ENCODE peak calls at places on chromosome 17, in eight cellular contexts. One of them, this sample, is unnamed.

GRCh38 chr17:8857919-8858318 is 9.6 kb downstream of the PIK3R6 start:
- DNase-seq in A549: no peak
- DNase-seq in adrenal gland: no peak
- DNase-seq in lower leg skin: no peak
- DNase-seq in esophagus muscularis mucosa: no peak
- DNase-seq in transverse colon: no peak
- DNase-seq in dorsolateral prefrontal cortex: no peak
- DNase-seq in kidney: no peak
- DNase-seq in this sample: peak; percentile 17

GRCh38 chr17:56222255-56222654 is 69.0 kb downstream of the ANKFN1 start:
- DNase-seq in A549: no peak
- DNase-seq in adrenal gland: no peak
- DNase-seq in lower leg skin: no peak
- DNase-seq in esophagus muscularis mucosa: no peak
- DNase-seq in transverse colon: no peak
- DNase-seq in dorsolateral prefrontal cortex: no peak
- DNase-seq in kidney: no peak
- DNase-seq in this sample: no peak

GRCh38 chr17:44279586-44280344 is 11.8 kb upstream of the SLC4A1 start:
- DNase-seq in A549: peak; percentile 51
- DNase-seq in adrenal gland: peak; percentile 86
- DNase-seq in lower leg skin: no peak
- DNase-seq in esophagus muscularis mucosa: no peak
- DNase-seq in transverse colon: peak; percentile 80
- DNase-seq in dorsolateral prefrontal cortex: peak; percentile 59
- DNase-seq in kidney: peak; percentile 92
- DNase-seq in this sample: peak; percentile 43

GRCh38 chr17:21214777-21215541 is 998 bp upstream of the TMEM11 start:
- DNase-seq in A549: no peak
- DNase-seq in adrenal gland: peak; percentile 38
- DNase-seq in lower leg skin: peak; percentile 89
- DNase-seq in esophagus muscularis mucosa: no peak
- DNase-seq in transverse colon: no peak
- DNase-seq in dorsolateral prefrontal cortex: no peak
- DNase-seq in kidney: no peak
- DNase-seq in this sample: no peak

GRCh38 chr17:16285646-16286008 is 67.6 kb downstream of the CENPV start:
- DNase-seq in A549: no peak
- DNase-seq in adrenal gland: no peak
- DNase-seq in lower leg skin: no peak
- DNase-seq in esophagus muscularis mucosa: no peak
- DNase-seq in transverse colon: no peak
- DNase-seq in dorsolateral prefrontal cortex: no peak
- DNase-seq in kidney: no peak
- DNase-seq in this sample: no peak

GRCh38 chr17:6708357-6708961 is 4.7 kb downstream of the SLC13A5 start:
- DNase-seq in A549: no peak
- DNase-seq in adrenal gland: no peak
- DNase-seq in lower leg skin: peak; percentile 37
- DNase-seq in esophagus muscularis mucosa: no peak
- DNase-seq in transverse colon: no peak
- DNase-seq in dorsolateral prefrontal cortex: no peak
- DNase-seq in kidney: no peak
- DNase-seq in this sample: no peak

GRCh38 chr17:81650951-81651350 is 5.4 kb downstream of the PDE6G start:
- DNase-seq in A549: no peak
- DNase-seq in adrenal gland: no peak
- DNase-seq in lower leg skin: no peak
- DNase-seq in esophagus muscularis mucosa: no peak
- DNase-seq in transverse colon: no peak
- DNase-seq in dorsolateral prefrontal cortex: no peak
- DNase-seq in kidney: no peak
- DNase-seq in this sample: no peak

GRCh38 chr17:53193044-53193443 is 629.7 kb upstream of the KIF2B start:
- DNase-seq in A549: no peak
- DNase-seq in adrenal gland: no peak
- DNase-seq in lower leg skin: no peak
- DNase-seq in esophagus muscularis mucosa: no peak
- DNase-seq in transverse colon: no peak
- DNase-seq in dorsolateral prefrontal cortex: no peak
- DNase-seq in kidney: no peak
- DNase-seq in this sample: no peak

GRCh38 chr17:41452276-41452675 is 11.5 kb upstream of the KRT38 start:
- DNase-seq in A549: no peak
- DNase-seq in adrenal gland: no peak
- DNase-seq in lower leg skin: no peak
- DNase-seq in esophagus muscularis mucosa: no peak
- DNase-seq in transverse colon: no peak
- DNase-seq in dorsolateral prefrontal cortex: no peak
- DNase-seq in kidney: no peak
- DNase-seq in this sample: no peak

GRCh38 chr17:62652251-62653001 is 25.0 kb downstream of the MRC2 start:
- DNase-seq in A549: no peak
- DNase-seq in adrenal gland: peak; percentile 39
- DNase-seq in lower leg skin: no peak
- DNase-seq in esophagus muscularis mucosa: no peak
- DNase-seq in transverse colon: peak; percentile 46
- DNase-seq in dorsolateral prefrontal cortex: no peak
- DNase-seq in kidney: peak; percentile 93
- DNase-seq in this sample: peak; percentile 14

GRCh38 chr17:2860883-2861282 is 64.6 kb downstream of the RAP1GAP2 start:
- DNase-seq in A549: no peak
- DNase-seq in adrenal gland: no peak
- DNase-seq in lower leg skin: no peak
- DNase-seq in esophagus muscularis mucosa: no peak
- DNase-seq in transverse colon: no peak
- DNase-seq in dorsolateral prefrontal cortex: no peak
- DNase-seq in kidney: no peak
- DNase-seq in this sample: no peak

GRCh38 chr17:29379084-29379811 is 10.9 kb upstream of the TAOK1 start:
- DNase-seq in A549: no peak
- DNase-seq in adrenal gland: no peak
- DNase-seq in lower leg skin: no peak
- DNase-seq in esophagus muscularis mucosa: no peak
- DNase-seq in transverse colon: peak; percentile 25
- DNase-seq in dorsolateral prefrontal cortex: no peak
- DNase-seq in kidney: no peak
- DNase-seq in this sample: peak; percentile 44

GRCh38 chr17:946510-947236 is 32.9 kb downstream of the NXN start:
- DNase-seq in A549: no peak
- DNase-seq in adrenal gland: no peak
- DNase-seq in lower leg skin: no peak
- DNase-seq in esophagus muscularis mucosa: no peak
- DNase-seq in transverse colon: no peak
- DNase-seq in dorsolateral prefrontal cortex: no peak
- DNase-seq in kidney: peak; percentile 52
- DNase-seq in this sample: no peak

GRCh38 chr17:80007009-80007752 is 28.5 kb downstream of the TBC1D16 start:
- DNase-seq in A549: no peak
- DNase-seq in adrenal gland: no peak
- DNase-seq in lower leg skin: no peak
- DNase-seq in esophagus muscularis mucosa: no peak
- DNase-seq in transverse colon: no peak
- DNase-seq in dorsolateral prefrontal cortex: no peak
- DNase-seq in kidney: peak; percentile 77
- DNase-seq in this sample: no peak

GRCh38 chr17:77130521-77130920 is 10.2 kb upstream of the SEC14L1 start:
- DNase-seq in A549: no peak
- DNase-seq in adrenal gland: no peak
- DNase-seq in lower leg skin: no peak
- DNase-seq in esophagus muscularis mucosa: no peak
- DNase-seq in transverse colon: no peak
- DNase-seq in dorsolateral prefrontal cortex: no peak
- DNase-seq in kidney: peak; percentile 8
- DNase-seq in this sample: no peak
- H3K4me3 ChIP-seq in A549: no peak overlapping the region
- H3K4me3 ChIP-seq in adrenal gland: no peak overlapping the region
- H3K4me3 ChIP-seq in lower leg skin: no peak overlapping the region
- H3K4me3 ChIP-seq in esophagus muscularis mucosa: no peak overlapping the region
- H3K4me3 ChIP-seq in transverse colon: no peak overlapping the region
- H3K4me3 ChIP-seq in dorsolateral prefrontal cortex: no peak overlapping the region
- H3K4me3 ChIP-seq in kidney: peak overlapping the region; percentile 27
- H3K4me3 ChIP-seq in this sample: no peak overlapping the region

GRCh38 chr17:39928868-39929651 is 1.5 kb downstream of the LRRC3C start:
- DNase-seq in A549: peak; percentile 62
- DNase-seq in adrenal gland: no peak
- DNase-seq in lower leg skin: no peak
- DNase-seq in esophagus muscularis mucosa: no peak
- DNase-seq in transverse colon: no peak
- DNase-seq in dorsolateral prefrontal cortex: no peak
- DNase-seq in kidney: no peak
- DNase-seq in this sample: peak; percentile 63
- H3K4me3 ChIP-seq in A549: no peak overlapping the region
- H3K4me3 ChIP-seq in adrenal gland: peak overlapping the region; percentile 68
- H3K4me3 ChIP-seq in lower leg skin: no peak overlapping the region
- H3K4me3 ChIP-seq in esophagus muscularis mucosa: no peak overlapping the region
- H3K4me3 ChIP-seq in transverse colon: no peak overlapping the region
- H3K4me3 ChIP-seq in dorsolateral prefrontal cortex: peak overlapping the region; percentile 79
- H3K4me3 ChIP-seq in kidney: peak overlapping the region; percentile 87
- H3K4me3 ChIP-seq in this sample: no peak overlapping the region

DNA sequence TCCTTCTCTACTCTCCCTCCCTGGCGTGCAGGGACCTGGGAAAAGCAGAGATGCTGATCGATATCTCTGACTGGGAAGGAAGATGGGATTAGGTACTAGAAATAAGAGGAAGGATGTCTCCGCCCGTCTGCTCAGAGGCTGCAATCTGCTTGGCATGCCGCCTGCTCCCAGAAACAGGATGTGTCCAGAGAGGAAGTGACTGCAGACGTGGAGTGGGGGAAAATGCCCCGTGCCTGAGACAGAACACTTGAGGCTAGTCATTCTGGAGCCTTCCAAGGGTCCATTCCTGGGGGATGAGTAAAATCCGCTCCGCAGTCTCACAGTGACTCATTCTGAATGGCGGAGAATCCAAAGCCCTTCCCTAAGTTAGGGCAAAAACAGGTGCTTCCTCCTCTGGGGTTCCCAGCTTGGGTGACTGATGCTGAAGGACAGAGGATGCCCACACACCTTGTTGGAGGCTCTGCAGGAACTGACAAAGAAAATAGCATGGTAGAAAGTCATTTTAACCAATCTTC is 45.0 kb upstream of the SMURF2 start:
- DNase-seq in A549: peak; percentile 97
- DNase-seq in adrenal gland: peak; percentile 80
- DNase-seq in lower leg skin: peak; percentile 97
- DNase-seq in esophagus muscularis mucosa: peak; percentile 97
- DNase-seq in transverse colon: peak; percentile 89
- DNase-seq in dorsolateral prefrontal cortex: peak; percentile 55
- DNase-seq in kidney: peak; percentile 93
- DNase-seq in this sample: peak; percentile 92
- H3K4me3 ChIP-seq in A549: no peak overlapping the region
- H3K4me3 ChIP-seq in adrenal gland: no peak overlapping the region
- H3K4me3 ChIP-seq in lower leg skin: no peak overlapping the region
- H3K4me3 ChIP-seq in esophagus muscularis mucosa: no peak overlapping the region
- H3K4me3 ChIP-seq in transverse colon: no peak overlapping the region
- H3K4me3 ChIP-seq in dorsolateral prefrontal cortex: no peak overlapping the region
- H3K4me3 ChIP-seq in kidney: peak overlapping the region; percentile 34
- H3K4me3 ChIP-seq in this sample: no peak overlapping the region

DNA sequence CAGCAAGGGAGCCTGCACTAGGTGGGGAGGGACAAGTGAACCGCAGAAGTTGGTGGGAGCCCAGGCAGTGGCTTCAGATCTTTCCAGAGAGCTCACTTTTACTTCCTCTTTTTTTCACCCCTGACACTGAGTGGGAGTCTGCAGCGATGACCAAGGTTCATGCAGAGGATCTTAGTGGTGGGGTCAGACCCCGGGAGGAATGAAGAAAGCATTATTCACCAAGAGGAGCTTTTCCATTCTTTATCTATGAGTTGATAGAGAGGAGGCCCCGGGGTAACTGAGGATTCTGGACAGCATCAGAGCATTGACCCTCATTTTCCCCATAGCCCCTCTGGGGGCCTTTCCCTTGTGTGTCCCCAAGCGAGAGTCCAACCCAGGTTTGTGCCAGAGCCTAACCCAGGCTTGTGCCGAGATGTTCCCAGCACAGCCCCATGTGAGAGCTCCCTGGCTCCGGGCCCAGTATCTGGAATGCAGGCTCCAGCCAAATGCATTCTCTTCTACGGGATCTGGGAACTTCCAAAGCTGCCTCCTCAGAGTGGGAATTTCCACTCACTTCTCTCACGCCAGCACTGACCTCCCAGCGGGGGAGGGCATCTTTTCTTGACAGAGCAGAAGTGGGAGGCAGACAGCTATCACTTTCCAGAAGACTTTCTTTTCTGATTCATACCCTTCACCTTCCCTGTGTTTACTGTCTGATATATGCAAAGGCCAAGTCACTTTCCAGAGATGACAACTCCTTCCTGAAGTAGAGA is 2.8 kb upstream of the CCL2 start:
- DNase-seq in A549: peak; percentile 84
- DNase-seq in adrenal gland: peak; percentile 84
- DNase-seq in lower leg skin: peak; percentile 99
- DNase-seq in esophagus muscularis mucosa: peak; percentile 99
- DNase-seq in transverse colon: peak; percentile 81
- DNase-seq in dorsolateral prefrontal cortex: peak; percentile 81
- DNase-seq in kidney: peak; percentile 98
- DNase-seq in this sample: peak; percentile 12
- H3K4me3 ChIP-seq in A549: no peak overlapping the region
- H3K4me3 ChIP-seq in adrenal gland: no peak overlapping the region
- H3K4me3 ChIP-seq in lower leg skin: no peak overlapping the region
- H3K4me3 ChIP-seq in esophagus muscularis mucosa: no peak overlapping the region
- H3K4me3 ChIP-seq in transverse colon: no peak overlapping the region
- H3K4me3 ChIP-seq in dorsolateral prefrontal cortex: no peak overlapping the region
- H3K4me3 ChIP-seq in kidney: no peak overlapping the region
- H3K4me3 ChIP-seq in this sample: no peak overlapping the region

DNA sequence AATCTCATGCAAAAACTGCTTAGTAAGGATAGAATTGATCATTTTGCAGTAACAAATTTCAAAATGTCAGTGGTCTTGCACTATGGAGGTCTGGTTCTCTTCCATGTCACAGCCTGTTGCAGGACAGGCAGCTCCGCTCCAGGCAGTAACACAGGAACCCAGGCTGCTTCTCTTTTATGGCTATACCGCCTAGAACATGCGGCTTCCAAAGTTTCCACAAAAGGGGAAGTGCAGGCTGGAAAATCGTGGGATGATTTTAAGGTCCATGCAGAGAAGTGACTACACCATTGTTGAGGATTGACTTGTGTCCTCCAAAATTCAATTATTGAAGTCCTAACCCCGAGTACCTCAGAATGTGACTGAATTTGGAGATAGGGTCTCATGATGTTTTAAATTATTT is 279.4 kb upstream of the RPL38 start:
- DNase-seq in A549: no peak
- DNase-seq in adrenal gland: no peak
- DNase-seq in lower leg skin: no peak
- DNase-seq in esophagus muscularis mucosa: no peak
- DNase-seq in transverse colon: no peak
- DNase-seq in dorsolateral prefrontal cortex: no peak
- DNase-seq in kidney: no peak
- DNase-seq in this sample: no peak
- H3K4me3 ChIP-seq in A549: no peak overlapping the region
- H3K4me3 ChIP-seq in adrenal gland: no peak overlapping the region
- H3K4me3 ChIP-seq in lower leg skin: no peak overlapping the region
- H3K4me3 ChIP-seq in esophagus muscularis mucosa: no peak overlapping the region
- H3K4me3 ChIP-seq in transverse colon: no peak overlapping the region
- H3K4me3 ChIP-seq in dorsolateral prefrontal cortex: no peak overlapping the region
- H3K4me3 ChIP-seq in kidney: no peak overlapping the region
- H3K4me3 ChIP-seq in this sample: no peak overlapping the region

GRCh38 chr17:19771971-19772630 is 24.0 kb upstream of the ALDH3A1 start:
- DNase-seq in A549: no peak
- DNase-seq in adrenal gland: no peak
- DNase-seq in lower leg skin: no peak
- DNase-seq in esophagus muscularis mucosa: peak; percentile 87
- DNase-seq in transverse colon: no peak
- DNase-seq in dorsolateral prefrontal cortex: no peak
- DNase-seq in kidney: no peak
- DNase-seq in this sample: no peak
- H3K4me3 ChIP-seq in A549: no peak overlapping the region
- H3K4me3 ChIP-seq in adrenal gland: no peak overlapping the region
- H3K4me3 ChIP-seq in lower leg skin: no peak overlapping the region
- H3K4me3 ChIP-seq in esophagus muscularis mucosa: no peak overlapping the region
- H3K4me3 ChIP-seq in transverse colon: no peak overlapping the region
- H3K4me3 ChIP-seq in dorsolateral prefrontal cortex: no peak overlapping the region
- H3K4me3 ChIP-seq in kidney: no peak overlapping the region
- H3K4me3 ChIP-seq in this sample: no peak overlapping the region

GRCh38 chr17:45372325-45372869 is 55.6 kb upstream of the MAP3K14 start:
- DNase-seq in A549: peak; percentile 47
- DNase-seq in adrenal gland: no peak
- DNase-seq in lower leg skin: peak; percentile 54
- DNase-seq in esophagus muscularis mucosa: peak; percentile 64
- DNase-seq in transverse colon: no peak
- DNase-seq in dorsolateral prefrontal cortex: no peak
- DNase-seq in kidney: no peak
- DNase-seq in this sample: no peak
- H3K4me3 ChIP-seq in A549: no peak overlapping the region
- H3K4me3 ChIP-seq in adrenal gland: peak overlapping the region; percentile 39
- H3K4me3 ChIP-seq in lower leg skin: no peak overlapping the region
- H3K4me3 ChIP-seq in esophagus muscularis mucosa: no peak overlapping the region
- H3K4me3 ChIP-seq in transverse colon: no peak overlapping the region
- H3K4me3 ChIP-seq in dorsolateral prefrontal cortex: peak overlapping the region; percentile 51
- H3K4me3 ChIP-seq in kidney: no peak overlapping the region
- H3K4me3 ChIP-seq in this sample: no peak overlapping the region

This sample was measured in small intestine.